ENCODE peak calls at places on chromosomes 1 and 21, in five cellular contexts. G is IMR-90, T is K562, A is SK-N-SH, E is GM12878. O is an unnamed sample.
A peak's percentile ranks its signal among the peaks of the same experiment; 100 is the strongest.

GRCh38 chr1:195618287-195618686 is 990.0 kb downstream of the KCNT2 start:
- DNase-seq in G (no peak), T (no peak), A (no peak), E (no peak), O (no peak)

GRCh38 chr1:12525311-12526181 is 92.5 kb downstream of the DHRS3 start:
- DNase-seq in G (no peak), T (no peak), A (no peak), E (no peak), O (peak; percentile 79)

GRCh38 chr21:17455028-17455353 is 57.9 kb upstream of the CXADR start:
- DNase-seq in G (no peak), T (no peak), A (no peak), E (no peak), O (no peak)

GRCh38 chr1:174023438-174023837 is 1.3 kb upstream of the RC3H1 start:
- DNase-seq in G (peak; percentile 50), T (peak; percentile 57), A (peak; percentile 29), E (no peak), O (peak; percentile 34)

GRCh38 chr1:109241841-109242301 is 7.5 kb upstream of the CELSR2 start:
- DNase-seq in G (no peak), T (no peak), A (no peak), E (no peak), O (no peak)

GRCh38 chr21:41478319-41479177 is 29.4 kb downstream of the TMPRSS2 start:
- DNase-seq in G (no peak), T (no peak), A (no peak), E (no peak), O (no peak)

GRCh38 chr1:166271151-166271538 is 104.3 kb upstream of the FAM78B start:
- DNase-seq in G (no peak), T (no peak), A (no peak), E (no peak), O (no peak)

GRCh38 chr21:36178349-36178748 is 21.7 kb downstream of the DOP1B start:
- DNase-seq in G (no peak), T (no peak), A (no peak), E (no peak), O (no peak)

GRCh38 chr1:158002630-158003408 is 9.4 kb downstream of the KIRREL1 start:
- DNase-seq in G (peak; percentile 61), T (no peak), A (no peak), E (no peak), O (no peak)
- TF ChIP-seq RCOR1 in G (no peak), T (no peak), A (no peak), E (no peak), O (no peak)

GRCh38 chr1:21869620-21870121 is 57.6 kb downstream of the LDLRAD2 start:
- DNase-seq in G (peak; percentile 83), T (no peak), A (peak; percentile 87), E (no peak), O (peak; percentile 83)
- H3K27ac ChIP-seq in G (peak overlapping the region; percentile 12), T (no peak overlapping the region), A (peak overlapping the region; percentile 72), E (no peak overlapping the region), O (peak overlapping the region; percentile 80)

GRCh38 chr1:226447932-226448670 is 40.2 kb upstream of the PARP1 start:
- DNase-seq in G (peak; percentile 12), T (no peak), A (no peak), E (no peak), O (no peak)
- TF ChIP-seq RCOR1 in G (no peak), T (no peak), A (no peak), E (no peak), O (no peak)

DNA sequence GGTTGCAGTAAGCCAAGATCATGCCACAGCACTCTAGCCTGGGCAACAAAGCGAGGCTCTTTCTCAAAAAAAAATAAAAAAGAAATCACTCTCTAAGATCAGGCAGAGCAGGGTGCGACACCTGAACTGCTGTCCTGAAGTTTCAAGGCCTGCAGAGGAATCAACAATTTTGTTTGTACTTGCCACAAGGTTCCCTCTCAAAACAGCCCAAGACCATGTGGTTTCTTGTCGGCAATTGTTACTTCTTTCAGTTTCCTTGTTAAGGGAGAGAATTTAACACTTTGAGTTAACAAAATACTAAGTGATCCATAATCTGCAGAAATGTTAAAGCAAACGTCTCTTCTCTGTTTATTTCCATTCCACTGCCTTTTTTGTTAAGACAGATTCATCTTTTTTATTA is 36.5 kb downstream of the MACO1 start:
- DNase-seq in G (no peak), T (no peak), A (no peak), E (no peak), O (no peak)
- H3K27ac ChIP-seq in G (no peak overlapping the region), T (peak overlapping the region; percentile 47), A (no peak overlapping the region), E (no peak overlapping the region), O (no peak overlapping the region)

GRCh38 chr1:156746381-156746715 is 5.1 kb downstream of the HDGF start:
- DNase-seq in G (no peak), T (no peak), A (no peak), E (no peak), O (no peak)

GRCh38 chr1:156749429-156750118 is 1.9 kb downstream of the HDGF start:
- DNase-seq in G (no peak), T (peak; percentile 78), A (no peak), E (no peak), O (peak; percentile 21)

GRCh38 chr1:156746716-156747631 is 4.5 kb downstream of the HDGF start:
- DNase-seq in G (peak; percentile 90), T (peak; percentile 90), A (peak; percentile 91), E (no peak), O (peak; percentile 90)

GRCh38 chr1:156748670-156749428 is 2.6 kb downstream of the HDGF start:
- DNase-seq in G (peak; percentile 63), T (peak; percentile 73), A (no peak), E (no peak), O (no peak)

GRCh38 chr1:156747737-156748669 is 3.5 kb downstream of the HDGF start:
- DNase-seq in G (no peak), T (no peak), A (no peak), E (no peak), O (no peak)
- TF ChIP-seq RCOR1 in G (no peak), T (no peak), A (no peak), E (no peak), O (no peak)

DNA sequence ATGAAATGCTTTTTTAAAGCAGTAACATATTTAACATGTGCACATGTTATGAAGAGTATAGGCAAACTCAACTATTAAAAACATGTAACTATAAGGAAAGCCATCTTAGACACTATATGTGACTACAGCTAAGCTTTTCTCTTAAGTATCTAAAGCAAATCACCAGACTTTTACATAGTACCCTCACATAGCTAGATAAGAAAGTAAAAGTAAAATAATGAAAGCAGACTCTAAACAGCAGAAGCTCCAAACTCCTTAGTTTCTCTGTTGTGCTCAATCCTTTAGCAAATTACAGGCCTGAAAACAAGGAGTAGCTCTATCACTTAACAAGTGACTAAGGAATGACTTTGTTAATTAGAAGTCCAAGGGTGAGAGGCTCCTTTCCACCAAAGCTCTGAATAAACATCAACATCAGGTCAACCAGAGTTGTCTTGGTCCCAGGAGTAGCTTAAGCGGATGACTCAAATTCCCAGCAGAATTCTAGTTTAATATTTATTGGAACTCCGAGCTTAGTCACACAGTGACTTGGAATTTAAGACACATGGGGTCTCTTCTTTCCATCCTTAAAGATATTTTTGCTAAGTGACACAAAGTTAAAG is 6.0 kb downstream of the NRIP1 start:
- DNase-seq in G (peak; percentile 68), T (peak; percentile 66), A (no peak), E (no peak), O (peak; percentile 59)
- H3K27ac ChIP-seq in G (peak overlapping the region; percentile 65), T (peak overlapping the region; percentile 51), A (no peak overlapping the region), E (peak overlapping the region; percentile 80), O (peak overlapping the region; percentile 88)